ENCODE peak calls at places on chromosomes 11 and 22, in eight cellular contexts. K, C, A, E, J, X, Z and R are unnamed samples.

GRCh38 chr22:36185828-36186624 is 15.6 kb downstream of the APOL4 start:
- DNase-seq in X (no peak), J (no peak), Z (no peak), C (no peak), A (no peak), E (no peak), K (no peak), R (peak; percentile 42)

GRCh38 chr11:20002312-20003216 is 157.7 kb downstream of the DBX1 start:
- DNase-seq in J (no peak), A (no peak), K (no peak), E (no peak), C (no peak), X (no peak), Z (no peak), R (peak; percentile 39)

GRCh38 chr11:104320091-104320490 is 156.1 kb upstream of the PDGFD start:
- DNase-seq in J (no peak), C (no peak), X (no peak), A (no peak), E (no peak), Z (no peak), K (no peak), R (no peak)

GRCh38 chr11:112455791-112456190 is 195.1 kb upstream of the PLET1 start:
- DNase-seq in A (no peak), K (no peak), J (no peak), E (no peak), X (peak; percentile 58), C (no peak), Z (no peak), R (no peak)

GRCh38 chr11:2558861-2559526 is 114.2 kb downstream of the KCNQ1 start:
- DNase-seq in C (no peak), J (peak; percentile 42), E (peak; percentile 6), X (no peak), Z (no peak), K (no peak), A (no peak), R (no peak)

GRCh38 chr11:47552086-47552580 is 799 bp downstream of the CELF1 start:
- DNase-seq in K (no peak), Z (no peak), A (peak; percentile 36), E (peak; percentile 55), J (no peak), C (no peak), X (peak; percentile 44), R (peak; percentile 55)

GRCh38 chr11:125455851-125456250 is 40.2 kb downstream of the FEZ1 start:
- DNase-seq in K (no peak), C (no peak), E (no peak), J (no peak), X (no peak), Z (no peak), A (no peak), R (no peak)

GRCh38 chr11:111833524-111833923 is 37.9 kb downstream of the ALG9 start:
- DNase-seq in A (no peak), E (peak; percentile 32), C (no peak), J (no peak), K (no peak), X (peak; percentile 39), Z (no peak), R (no peak)

GRCh38 chr22:19615001-19615461 is 90.8 kb upstream of the CLDN5 start:
- DNase-seq in A (no peak), Z (no peak), C (no peak), J (peak; percentile 80), X (peak; percentile 31), E (no peak), K (no peak), R (no peak)